ENCODE peak calls at places on chromosomes 6 and 20, in four cellular contexts. T is IMR-90, X is GM12878, U is K562. J is an unnamed sample.

GRCh38 chr20:1807394-1807793 is 87.8 kb upstream of the SIRPA start:
- DNase-seq in X (no peak), U (no peak), T (no peak), J (no peak)

GRCh38 chr6:9086331-9086730 is 651.0 kb upstream of the SLC35B3 start:
- DNase-seq in X (no peak), U (no peak), T (no peak), J (no peak)

GRCh38 chr6:41541364-41541763 is 4.8 kb upstream of the FOXP4 start:
- DNase-seq in T (no peak), X (no peak), U (peak; percentile 25), J (no peak)

GRCh38 chr20:18727032-18727508 is 86.5 kb upstream of the SCP2D1 start:
- DNase-seq in U (no peak), X (no peak), T (no peak), J (no peak)

GRCh38 chr6:44043036-44043478 is 84.2 kb downstream of the MRPL14 start:
- DNase-seq in T (peak; percentile 49), X (no peak), U (no peak), J (no peak)

GRCh38 chr20:49276201-49276894 is 1.5 kb downstream of the ZNFX1 start:
- DNase-seq in U (peak; percentile 52), T (peak; percentile 74), X (no peak), J (peak; percentile 80)

GRCh38 chr6:162177733-162178132 is 549.8 kb downstream of the PRKN start:
- DNase-seq in U (no peak), T (no peak), X (no peak), J (peak; percentile 5)

GRCh38 chr6:113763311-113763766 is 93.8 kb upstream of the MARCKS start:
- DNase-seq in U (no peak), X (no peak), T (peak; percentile 7), J (peak; percentile 47)

GRCh38 chr6:19731286-19731685 is 105.9 kb upstream of the ID4 start:
- DNase-seq in U (no peak), X (no peak), T (peak; percentile 93), J (no peak)

GRCh38 chr6:45486739-45487138 is 109.0 kb upstream of the SUPT3H start:
- DNase-seq in U (no peak), X (peak; percentile 9), T (no peak), J (no peak)

GRCh38 chr20:33672426-33673114 is 1.7 kb downstream of the NECAB3 start:
- DNase-seq in T (no peak), X (no peak), U (peak; percentile 76), J (no peak)

GRCh38 chr6:102398788-102399390 is 1005.4 kb downstream of the GRIK2 start:
- DNase-seq in U (no peak), X (no peak), T (no peak), J (no peak)

DNA sequence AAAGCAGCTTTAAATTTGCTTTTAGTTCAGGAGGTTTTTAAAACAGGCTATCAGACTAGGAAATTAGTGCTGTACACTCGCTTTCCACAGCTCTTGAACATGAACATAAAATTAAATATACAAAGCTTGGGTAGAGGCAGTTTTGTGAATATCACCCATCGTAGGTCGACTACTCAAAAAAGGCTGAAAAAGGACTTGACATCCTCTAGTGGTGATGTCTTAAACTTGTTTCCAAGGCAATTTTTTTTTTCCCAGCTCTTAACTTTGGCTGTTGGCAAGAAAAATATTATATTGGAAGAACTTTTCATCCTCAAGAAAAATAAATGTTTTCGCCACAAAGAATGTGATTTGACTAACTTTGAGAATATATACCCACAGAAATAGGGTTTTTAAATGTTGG is 2.9 kb downstream of the MAP7 start:
- DNase-seq in X (no peak), T (peak; percentile 63), U (peak; percentile 60), J (no peak)
- TF ChIP-seq FOS in X (no peak), T (no peak), U (no peak), J (no peak)

GRCh38 chr6:31586596-31586995 is 519 bp downstream of the LST1 start:
- DNase-seq in T (no peak), U (no peak), X (no peak), J (no peak)
- TF ChIP-seq FOS in T (no peak), U (no peak), X (no peak), J (no peak)

DNA sequence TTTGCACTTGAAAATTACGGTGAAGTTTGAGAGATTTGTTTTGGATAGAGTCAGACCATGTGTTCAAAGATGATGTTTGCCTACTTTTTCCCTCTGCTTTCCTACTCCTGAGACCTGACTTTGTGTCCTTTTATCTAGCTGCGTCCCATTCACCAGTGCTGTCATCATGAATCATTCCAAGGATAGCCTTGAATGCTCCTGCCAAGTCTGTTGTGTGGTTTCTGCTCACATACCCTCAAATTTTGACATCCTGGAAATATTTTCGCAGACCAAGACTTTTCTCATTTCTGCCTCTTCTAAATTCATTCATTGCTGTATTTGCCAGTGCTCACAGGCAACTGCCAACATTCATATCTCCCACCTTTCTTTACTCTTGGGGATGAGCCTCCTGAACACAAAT is 175.9 kb upstream of the SCGN start:
- DNase-seq in T (peak; percentile 11), U (no peak), X (no peak), J (no peak)
- TF ChIP-seq FOS in T (no peak), U (no peak), X (no peak), J (no peak)

GRCh38 chr6:170173416-170173990 is 117.4 kb downstream of the DLL1 start:
- DNase-seq in U (no peak), X (no peak), T (no peak), J (no peak)
- TF ChIP-seq FOS in U (no peak), X (no peak), T (no peak), J (no peak)

DNA sequence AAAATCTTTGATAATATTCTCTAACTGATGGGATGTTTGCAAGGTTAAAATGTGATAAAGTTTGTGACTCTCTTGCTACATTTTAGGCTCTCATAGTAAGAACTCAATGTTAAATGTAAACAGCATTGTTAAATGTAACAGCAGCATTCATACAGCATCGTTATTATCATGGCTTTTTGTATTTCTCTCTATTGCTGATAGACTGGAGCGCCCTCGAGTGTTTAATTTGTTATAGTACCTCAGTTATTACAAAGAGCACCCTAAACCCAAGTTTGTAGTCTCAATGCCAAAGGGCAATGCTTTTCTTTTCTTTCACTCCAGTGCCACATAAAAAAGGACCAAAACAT is 14.9 kb upstream of the TTPAL start:
- DNase-seq in U (peak; percentile 50), X (no peak), T (peak; percentile 23), J (peak; percentile 16)
- TF ChIP-seq FOS in U (no peak), X (no peak), T (no peak), J (no peak)

DNA sequence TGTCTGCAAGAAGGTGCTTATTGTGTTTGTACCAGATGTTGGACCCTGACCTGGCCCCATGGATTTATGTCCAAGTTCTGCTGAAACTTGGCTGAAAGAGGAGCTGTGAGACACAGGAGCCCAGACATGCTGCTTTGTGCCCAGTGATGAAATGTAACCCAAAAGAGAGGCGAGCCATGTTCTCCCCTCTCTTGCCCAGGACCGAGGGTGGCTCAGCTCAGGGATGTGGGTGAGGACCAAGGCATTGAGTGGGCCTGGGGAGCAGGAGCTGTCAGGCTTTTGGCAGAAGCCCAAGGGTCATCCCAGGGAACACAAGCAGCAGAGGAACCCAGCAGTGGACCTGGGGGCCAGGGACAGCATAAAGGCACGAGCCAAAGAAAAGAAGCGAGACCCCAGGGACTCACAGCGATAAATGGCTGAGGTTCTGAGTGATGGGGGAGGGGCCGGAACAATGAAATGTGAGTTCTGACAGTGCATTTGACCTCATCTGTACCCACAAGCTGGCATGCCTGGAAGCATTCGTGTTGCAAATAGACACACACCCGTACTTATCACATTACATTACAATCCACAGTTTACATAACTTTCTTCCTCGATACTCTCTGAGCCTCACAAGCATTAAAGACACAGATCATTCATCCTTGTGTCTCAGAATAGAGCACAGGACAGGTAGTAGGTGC is 363.3 kb upstream of the JARID2 start:
- DNase-seq in X (no peak), T (peak; percentile 46), U (no peak), J (no peak)
- TF ChIP-seq FOS in X (no peak), T (no peak), U (no peak), J (no peak)

GRCh38 chr20:40676466-40676865 is 12.6 kb downstream of the MAFB start:
- DNase-seq in T (no peak), U (no peak), X (no peak), J (no peak)

GRCh38 chr20:40675599-40676221 is 13.3 kb downstream of the MAFB start:
- DNase-seq in T (no peak), U (no peak), X (no peak), J (no peak)

GRCh38 chr20:40670251-40670650 is 18.8 kb downstream of the MAFB start:
- DNase-seq in T (no peak), X (no peak), U (no peak), J (no peak)

GRCh38 chr20:40672095-40672494 is 16.9 kb downstream of the MAFB start:
- DNase-seq in U (no peak), T (no peak), X (no peak), J (no peak)

DNA sequence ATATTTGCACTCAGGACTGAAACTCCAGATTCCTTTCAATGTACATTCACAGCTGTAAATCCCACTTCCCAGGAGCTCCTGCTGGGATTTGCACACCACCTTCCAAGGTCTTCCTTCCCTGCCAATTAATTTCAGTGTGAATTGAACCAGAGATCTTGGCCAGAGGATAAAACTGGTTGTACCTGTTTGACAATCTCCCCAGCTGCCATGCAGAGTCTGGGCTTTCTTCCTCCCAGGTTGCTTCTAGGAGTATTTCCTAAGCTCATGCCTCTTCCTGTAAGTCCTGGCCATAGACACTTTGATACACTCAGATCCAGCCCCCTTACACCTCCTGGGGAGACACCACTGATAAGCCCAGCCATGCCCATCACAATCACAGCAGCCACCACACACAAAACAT is 15.6 kb downstream of the MAFB start:
- DNase-seq in X (no peak), T (no peak), U (no peak), J (no peak)
- TF ChIP-seq FOS in X (no peak), T (no peak), U (no peak), J (no peak)

J was measured in endothelial cell of umbilical vein.